ENCODE peak calls at places on chromosomes 7 and 10, in nine cellular contexts. One of them, this sample, is unnamed.

GRCh38 chr7:123876557-123877256 is 31.7 kb downstream of the HYAL4 start:
- DNase-seq in DND-41: no peak
- DNase-seq in fibroblast of pulmonary artery: no peak
- DNase-seq in PC-3: no peak
- DNase-seq in dorsolateral prefrontal cortex: no peak
- DNase-seq in heart right ventricle: no peak
- DNase-seq in CD8-positive, alpha-beta T cell: no peak
- DNase-seq in right lobe of liver: no peak
- DNase-seq in cardiac fibroblast: no peak
- DNase-seq in this sample: no peak

GRCh38 chr7:15305002-15305600 is 256.7 kb downstream of the AGMO start:
- DNase-seq in cardiac fibroblast: peak; percentile 78
- DNase-seq in CD8-positive, alpha-beta T cell: no peak
- DNase-seq in dorsolateral prefrontal cortex: no peak
- DNase-seq in DND-41: peak; percentile 31
- DNase-seq in right lobe of liver: peak; percentile 53
- DNase-seq in PC-3: peak; percentile 62
- DNase-seq in heart right ventricle: peak; percentile 16
- DNase-seq in fibroblast of pulmonary artery: peak; percentile 66
- DNase-seq in this sample: peak; percentile 51

GRCh38 chr10:66980276-66980675 is 54.4 kb downstream of the LRRTM3 start:
- DNase-seq in dorsolateral prefrontal cortex: no peak
- DNase-seq in CD8-positive, alpha-beta T cell: no peak
- DNase-seq in DND-41: no peak
- DNase-seq in cardiac fibroblast: no peak
- DNase-seq in right lobe of liver: no peak
- DNase-seq in heart right ventricle: no peak
- DNase-seq in PC-3: no peak
- DNase-seq in fibroblast of pulmonary artery: no peak
- DNase-seq in this sample: no peak

GRCh38 chr10:129516846-129517679 is 50.0 kb downstream of the MGMT start:
- DNase-seq in heart right ventricle: no peak
- DNase-seq in PC-3: no peak
- DNase-seq in cardiac fibroblast: no peak
- DNase-seq in fibroblast of pulmonary artery: no peak
- DNase-seq in right lobe of liver: no peak
- DNase-seq in CD8-positive, alpha-beta T cell: no peak
- DNase-seq in DND-41: no peak
- DNase-seq in dorsolateral prefrontal cortex: no peak
- DNase-seq in this sample: no peak

GRCh38 chr10:114043532-114044250 is at the start of gene ADRB1:
- DNase-seq in CD8-positive, alpha-beta T cell: peak; percentile 50
- DNase-seq in right lobe of liver: peak; percentile 73
- DNase-seq in fibroblast of pulmonary artery: no peak
- DNase-seq in heart right ventricle: peak; percentile 93
- DNase-seq in cardiac fibroblast: peak; percentile 19
- DNase-seq in DND-41: peak; percentile 95
- DNase-seq in PC-3: peak; percentile 19
- DNase-seq in dorsolateral prefrontal cortex: peak; percentile 84
- DNase-seq in this sample: peak; percentile 34

GRCh38 chr7:128236924-128237586 is 4.0 kb upstream of the LEP start:
- DNase-seq in PC-3: peak; percentile 92
- DNase-seq in heart right ventricle: no peak
- DNase-seq in fibroblast of pulmonary artery: peak; percentile 68
- DNase-seq in CD8-positive, alpha-beta T cell: peak; percentile 24
- DNase-seq in DND-41: peak; percentile 26
- DNase-seq in right lobe of liver: no peak
- DNase-seq in dorsolateral prefrontal cortex: no peak
- DNase-seq in cardiac fibroblast: peak; percentile 96
- DNase-seq in this sample: peak; percentile 66

GRCh38 chr7:144649120-144649519 is 186.7 kb downstream of the TPK1 start:
- DNase-seq in cardiac fibroblast: no peak
- DNase-seq in PC-3: no peak
- DNase-seq in DND-41: no peak
- DNase-seq in dorsolateral prefrontal cortex: no peak
- DNase-seq in heart right ventricle: no peak
- DNase-seq in right lobe of liver: no peak
- DNase-seq in fibroblast of pulmonary artery: no peak
- DNase-seq in CD8-positive, alpha-beta T cell: no peak
- DNase-seq in this sample: no peak

GRCh38 chr7:27814054-27814453 is 74.1 kb downstream of the TAX1BP1 start:
- DNase-seq in right lobe of liver: no peak
- DNase-seq in DND-41: no peak
- DNase-seq in PC-3: no peak
- DNase-seq in CD8-positive, alpha-beta T cell: no peak
- DNase-seq in cardiac fibroblast: peak; percentile 45
- DNase-seq in fibroblast of pulmonary artery: peak; percentile 28
- DNase-seq in dorsolateral prefrontal cortex: no peak
- DNase-seq in heart right ventricle: no peak
- DNase-seq in this sample: no peak

GRCh38 chr10:44056947-44057811 is 327.7 kb downstream of the CXCL12 start:
- DNase-seq in CD8-positive, alpha-beta T cell: no peak
- DNase-seq in heart right ventricle: no peak
- DNase-seq in DND-41: no peak
- DNase-seq in PC-3: no peak
- DNase-seq in right lobe of liver: no peak
- DNase-seq in cardiac fibroblast: no peak
- DNase-seq in fibroblast of pulmonary artery: no peak
- DNase-seq in dorsolateral prefrontal cortex: no peak
- DNase-seq in this sample: no peak

GRCh38 chr10:72170263-72170662 is 45.5 kb upstream of the ANAPC16 start:
- DNase-seq in DND-41: no peak
- DNase-seq in right lobe of liver: no peak
- DNase-seq in CD8-positive, alpha-beta T cell: no peak
- DNase-seq in PC-3: peak; percentile 37
- DNase-seq in cardiac fibroblast: peak; percentile 15
- DNase-seq in dorsolateral prefrontal cortex: no peak
- DNase-seq in fibroblast of pulmonary artery: peak; percentile 22
- DNase-seq in heart right ventricle: peak; percentile 36
- DNase-seq in this sample: no peak

GRCh38 chr10:94038024-94038423 is 44.3 kb downstream of the PLCE1 start:
- DNase-seq in heart right ventricle: no peak
- DNase-seq in cardiac fibroblast: peak; percentile 33
- DNase-seq in PC-3: peak; percentile 75
- DNase-seq in DND-41: no peak
- DNase-seq in CD8-positive, alpha-beta T cell: no peak
- DNase-seq in fibroblast of pulmonary artery: no peak
- DNase-seq in dorsolateral prefrontal cortex: no peak
- DNase-seq in right lobe of liver: no peak
- DNase-seq in this sample: no peak

GRCh38 chr10:117536862-117537435 is 5.6 kb upstream of the EMX2 start:
- DNase-seq in DND-41: no peak
- DNase-seq in PC-3: no peak
- DNase-seq in cardiac fibroblast: no peak
- DNase-seq in dorsolateral prefrontal cortex: no peak
- DNase-seq in fibroblast of pulmonary artery: no peak
- DNase-seq in heart right ventricle: no peak
- DNase-seq in right lobe of liver: no peak
- DNase-seq in CD8-positive, alpha-beta T cell: no peak
- DNase-seq in this sample: no peak

GRCh38 chr7:135300913-135301765 is 67.5 kb downstream of the STRA8 start:
- DNase-seq in right lobe of liver: no peak
- DNase-seq in fibroblast of pulmonary artery: peak; percentile 47
- DNase-seq in heart right ventricle: no peak
- DNase-seq in PC-3: no peak
- DNase-seq in dorsolateral prefrontal cortex: no peak
- DNase-seq in cardiac fibroblast: peak; percentile 66
- DNase-seq in CD8-positive, alpha-beta T cell: no peak
- DNase-seq in DND-41: no peak
- DNase-seq in this sample: no peak

GRCh38 chr10:129341131-129341530 is 125.9 kb upstream of the MGMT start:
- DNase-seq in PC-3: no peak
- DNase-seq in cardiac fibroblast: no peak
- DNase-seq in right lobe of liver: no peak
- DNase-seq in DND-41: no peak
- DNase-seq in heart right ventricle: no peak
- DNase-seq in CD8-positive, alpha-beta T cell: no peak
- DNase-seq in dorsolateral prefrontal cortex: no peak
- DNase-seq in fibroblast of pulmonary artery: no peak
- DNase-seq in this sample: no peak

GRCh38 chr7:138729444-138729843 is 28.3 kb upstream of the SVOPL start:
- DNase-seq in heart right ventricle: no peak
- DNase-seq in CD8-positive, alpha-beta T cell: no peak
- DNase-seq in right lobe of liver: no peak
- DNase-seq in cardiac fibroblast: no peak
- DNase-seq in DND-41: no peak
- DNase-seq in dorsolateral prefrontal cortex: no peak
- DNase-seq in fibroblast of pulmonary artery: no peak
- DNase-seq in PC-3: peak; percentile 16
- DNase-seq in this sample: no peak

GRCh38 chr10:88642991-88643390 is 21.3 kb upstream of the LIPF start:
- DNase-seq in CD8-positive, alpha-beta T cell: no peak
- DNase-seq in right lobe of liver: no peak
- DNase-seq in cardiac fibroblast: peak; percentile 70
- DNase-seq in PC-3: no peak
- DNase-seq in fibroblast of pulmonary artery: peak; percentile 59
- DNase-seq in heart right ventricle: no peak
- DNase-seq in DND-41: no peak
- DNase-seq in dorsolateral prefrontal cortex: no peak
- DNase-seq in this sample: peak; percentile 32

GRCh38 chr10:24722676-24723385 is 856 bp downstream of the ARHGAP21 start:
- DNase-seq in CD8-positive, alpha-beta T cell: peak; percentile 59
- DNase-seq in fibroblast of pulmonary artery: peak; percentile 57
- DNase-seq in DND-41: peak; percentile 80
- DNase-seq in PC-3: peak; percentile 38
- DNase-seq in right lobe of liver: peak; percentile 71
- DNase-seq in heart right ventricle: peak; percentile 73
- DNase-seq in cardiac fibroblast: peak; percentile 50
- DNase-seq in dorsolateral prefrontal cortex: peak; percentile 52
- DNase-seq in this sample: peak; percentile 57

GRCh38 chr10:28810062-28810870 is 132.9 kb downstream of the BAMBI start:
- DNase-seq in fibroblast of pulmonary artery: peak; percentile 14
- DNase-seq in heart right ventricle: no peak
- DNase-seq in dorsolateral prefrontal cortex: no peak
- DNase-seq in cardiac fibroblast: peak; percentile 23
- DNase-seq in right lobe of liver: no peak
- DNase-seq in CD8-positive, alpha-beta T cell: no peak
- DNase-seq in DND-41: no peak
- DNase-seq in PC-3: peak; percentile 4
- DNase-seq in this sample: peak; percentile 50

GRCh38 chr7:86647340-86648094 is 3.8 kb downstream of the GRM3 start:
- DNase-seq in right lobe of liver: no peak
- DNase-seq in CD8-positive, alpha-beta T cell: no peak
- DNase-seq in DND-41: no peak
- DNase-seq in PC-3: no peak
- DNase-seq in dorsolateral prefrontal cortex: no peak
- DNase-seq in heart right ventricle: no peak
- DNase-seq in fibroblast of pulmonary artery: no peak
- DNase-seq in cardiac fibroblast: no peak
- DNase-seq in this sample: no peak

GRCh38 chr10:110864662-110865140 is 7.0 kb upstream of the PDCD4 start:
- DNase-seq in DND-41: peak; percentile 22
- DNase-seq in heart right ventricle: no peak
- DNase-seq in PC-3: no peak
- DNase-seq in CD8-positive, alpha-beta T cell: peak; percentile 69
- DNase-seq in fibroblast of pulmonary artery: no peak
- DNase-seq in cardiac fibroblast: peak; percentile 11
- DNase-seq in right lobe of liver: no peak
- DNase-seq in dorsolateral prefrontal cortex: no peak
- DNase-seq in this sample: peak; percentile 21

GRCh38 chr10:110865184-110865803 is 6.4 kb upstream of the PDCD4 start:
- DNase-seq in right lobe of liver: no peak
- DNase-seq in CD8-positive, alpha-beta T cell: no peak
- DNase-seq in dorsolateral prefrontal cortex: no peak
- DNase-seq in PC-3: peak; percentile 87
- DNase-seq in heart right ventricle: no peak
- DNase-seq in fibroblast of pulmonary artery: peak; percentile 28
- DNase-seq in cardiac fibroblast: peak; percentile 61
- DNase-seq in DND-41: no peak
- DNase-seq in this sample: peak; percentile 77

GRCh38 chr10:110867807-110868465 is 3.8 kb upstream of the PDCD4 start:
- DNase-seq in heart right ventricle: no peak
- DNase-seq in PC-3: no peak
- DNase-seq in CD8-positive, alpha-beta T cell: no peak
- DNase-seq in cardiac fibroblast: no peak
- DNase-seq in right lobe of liver: no peak
- DNase-seq in dorsolateral prefrontal cortex: no peak
- DNase-seq in fibroblast of pulmonary artery: no peak
- DNase-seq in DND-41: no peak
- DNase-seq in this sample: no peak

GRCh38 chr10:110863956-110864355 is 7.8 kb upstream of the PDCD4 start:
- DNase-seq in DND-41: no peak
- DNase-seq in right lobe of liver: no peak
- DNase-seq in cardiac fibroblast: no peak
- DNase-seq in PC-3: no peak
- DNase-seq in dorsolateral prefrontal cortex: no peak
- DNase-seq in heart right ventricle: no peak
- DNase-seq in CD8-positive, alpha-beta T cell: no peak
- DNase-seq in fibroblast of pulmonary artery: no peak
- DNase-seq in this sample: no peak

GRCh38 chr10:110865804-110866482 is 5.8 kb upstream of the PDCD4 start:
- DNase-seq in cardiac fibroblast: no peak
- DNase-seq in right lobe of liver: no peak
- DNase-seq in DND-41: no peak
- DNase-seq in CD8-positive, alpha-beta T cell: no peak
- DNase-seq in heart right ventricle: no peak
- DNase-seq in fibroblast of pulmonary artery: no peak
- DNase-seq in PC-3: no peak
- DNase-seq in dorsolateral prefrontal cortex: no peak
- DNase-seq in this sample: no peak
- H3K4me3 ChIP-seq in cardiac fibroblast: no peak overlapping the region
- H3K4me3 ChIP-seq in right lobe of liver: no peak overlapping the region
- H3K4me3 ChIP-seq in DND-41: no peak overlapping the region
- H3K4me3 ChIP-seq in CD8-positive, alpha-beta T cell: peak overlapping the region; percentile 36
- H3K4me3 ChIP-seq in heart right ventricle: no peak overlapping the region
- H3K4me3 ChIP-seq in fibroblast of pulmonary artery: no peak overlapping the region
- H3K4me3 ChIP-seq in PC-3: peak overlapping the region; percentile 33
- H3K4me3 ChIP-seq in dorsolateral prefrontal cortex: no peak overlapping the region
- H3K4me3 ChIP-seq in this sample: no peak overlapping the region

GRCh38 chr7:48421357-48421756 is 250.1 kb downstream of the ABCA13 start:
- DNase-seq in cardiac fibroblast: peak; percentile 83
- DNase-seq in DND-41: no peak
- DNase-seq in PC-3: peak; percentile 81
- DNase-seq in heart right ventricle: no peak
- DNase-seq in CD8-positive, alpha-beta T cell: no peak
- DNase-seq in dorsolateral prefrontal cortex: no peak
- DNase-seq in fibroblast of pulmonary artery: peak; percentile 6
- DNase-seq in right lobe of liver: no peak
- DNase-seq in this sample: no peak
- TF ChIP-seq CTCF in cardiac fibroblast: peak; percentile 10
- TF ChIP-seq CTCF in DND-41: no peak
- TF ChIP-seq CTCF in PC-3: no peak
- TF ChIP-seq CTCF in heart right ventricle: no peak
- TF ChIP-seq CTCF in CD8-positive, alpha-beta T cell: no peak
- TF ChIP-seq CTCF in dorsolateral prefrontal cortex: no peak
- TF ChIP-seq CTCF in fibroblast of pulmonary artery: no peak
- TF ChIP-seq CTCF in right lobe of liver: no peak
- TF ChIP-seq CTCF in this sample: no peak

GRCh38 chr7:47537716-47538640 is 43.9 kb downstream of the TNS3 start:
- DNase-seq in heart right ventricle: no peak
- DNase-seq in cardiac fibroblast: no peak
- DNase-seq in PC-3: no peak
- DNase-seq in fibroblast of pulmonary artery: no peak
- DNase-seq in CD8-positive, alpha-beta T cell: no peak
- DNase-seq in dorsolateral prefrontal cortex: no peak
- DNase-seq in right lobe of liver: no peak
- DNase-seq in DND-41: no peak
- DNase-seq in this sample: peak; percentile 52
- H3K4me3 ChIP-seq in heart right ventricle: peak overlapping the region; percentile 56
- H3K4me3 ChIP-seq in cardiac fibroblast: peak overlapping the region; percentile 54
- H3K4me3 ChIP-seq in PC-3: peak overlapping the region; percentile 66
- H3K4me3 ChIP-seq in fibroblast of pulmonary artery: peak overlapping the region; percentile 51
- H3K4me3 ChIP-seq in CD8-positive, alpha-beta T cell: no peak overlapping the region
- H3K4me3 ChIP-seq in dorsolateral prefrontal cortex: peak overlapping the region; percentile 48
- H3K4me3 ChIP-seq in right lobe of liver: peak overlapping the region; percentile 57
- H3K4me3 ChIP-seq in DND-41: no peak overlapping the region
- H3K4me3 ChIP-seq in this sample: peak overlapping the region; percentile 61

GRCh38 chr10:16954280-16955030 is 137.2 kb upstream of the RSU1 start:
- DNase-seq in dorsolateral prefrontal cortex: no peak
- DNase-seq in heart right ventricle: no peak
- DNase-seq in cardiac fibroblast: peak; percentile 9
- DNase-seq in fibroblast of pulmonary artery: no peak
- DNase-seq in DND-41: no peak
- DNase-seq in right lobe of liver: no peak
- DNase-seq in CD8-positive, alpha-beta T cell: no peak
- DNase-seq in PC-3: no peak
- DNase-seq in this sample: no peak
- TF ChIP-seq CTCF in dorsolateral prefrontal cortex: no peak
- TF ChIP-seq CTCF in heart right ventricle: no peak
- TF ChIP-seq CTCF in cardiac fibroblast: no peak
- TF ChIP-seq CTCF in fibroblast of pulmonary artery: no peak
- TF ChIP-seq CTCF in DND-41: no peak
- TF ChIP-seq CTCF in right lobe of liver: no peak
- TF ChIP-seq CTCF in CD8-positive, alpha-beta T cell: no peak
- TF ChIP-seq CTCF in PC-3: no peak
- TF ChIP-seq CTCF in this sample: no peak